ENCODE peak calls at places on chromosomes 11 and 22, in five cellular contexts. A, K, M, N and P are unnamed samples.

GRCh38 chr11:104602643-104603042 is 295.6 kb downstream of the CASP12 start:
- DNase-seq in M (peak), K (no peak), A (no peak), N (no peak), P (no peak)

GRCh38 chr11:128776434-128777284 is 82.8 kb downstream of the FLI1 start:
- DNase-seq in K (peak), A (peak), M (peak), N (peak), P (peak)

GRCh38 chr11:34926101-34926830 is 9.8 kb downstream of the PDHX start:
- DNase-seq in M (peak), N (peak), A (peak), K (no peak), P (no peak)

GRCh38 chr11:112296044-112296443 is 35.4 kb upstream of the PLET1 start:
- DNase-seq in M (no peak), A (no peak), K (no peak), N (no peak), P (no peak)

GRCh38 chr11:26558191-26558590 is 13.9 kb downstream of the MUC15 start:
- DNase-seq in A (no peak), M (no peak), K (no peak), N (no peak), P (no peak)

GRCh38 chr11:364991-365390 is 4.3 kb upstream of the B4GALNT4 start:
- DNase-seq in M (no peak), K (no peak), N (no peak), A (no peak), P (no peak)

GRCh38 chr11:85886089-85887056 is 31.2 kb downstream of the CCDC83 start:
- DNase-seq in K (no peak), A (no peak), N (no peak), M (peak), P (no peak)

GRCh38 chr11:7311903-7312302 is 60.2 kb downstream of the SYT9 start:
- DNase-seq in A (no peak), K (no peak), N (no peak), M (no peak), P (no peak)

GRCh38 chr11:7648264-7648663 is 25.0 kb downstream of the CYB5R2 start:
- DNase-seq in N (no peak), K (no peak), A (no peak), M (no peak), P (no peak)

GRCh38 chr22:37410174-37411055 is 16.9 kb downstream of the ELFN2 start:
- DNase-seq in M (no peak), A (no peak), N (no peak), K (no peak), P (no peak)

GRCh38 chr11:116215471-116216113 is 557.2 kb downstream of the BUD13 start:
- DNase-seq in N (peak), A (no peak), K (peak), M (no peak), P (peak)

GRCh38 chr11:95676280-95676679 is 113.3 kb downstream of the FAM76B start:
- DNase-seq in N (no peak), M (no peak), A (no peak), K (no peak), P (no peak)

DNA sequence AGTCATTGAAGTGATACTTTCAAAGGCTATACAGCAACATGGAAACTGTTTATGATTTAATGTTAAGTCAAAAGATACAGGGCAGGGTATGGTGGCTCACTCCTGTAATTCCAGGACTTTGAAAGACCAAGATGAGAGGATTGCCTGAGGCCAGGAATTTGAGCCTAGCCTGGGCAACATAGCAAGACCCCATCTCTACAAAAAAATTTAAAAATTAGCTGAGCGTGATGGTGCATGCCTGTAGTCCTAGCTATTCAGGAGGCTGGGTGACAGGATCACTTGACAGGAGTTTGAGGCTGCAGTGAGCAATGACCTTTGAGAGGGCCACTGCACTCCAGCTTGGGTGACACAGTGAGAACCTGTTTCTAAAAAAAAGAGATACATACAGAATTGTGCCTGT is 39.3 kb upstream of the ZBED5 start:
- DNase-seq in N (no peak), K (no peak), M (no peak), A (no peak), P (no peak)
- H2BK120ac ChIP-seq in N (no peak), K (no peak), M (peak), A (no peak), P (no peak)

DNA sequence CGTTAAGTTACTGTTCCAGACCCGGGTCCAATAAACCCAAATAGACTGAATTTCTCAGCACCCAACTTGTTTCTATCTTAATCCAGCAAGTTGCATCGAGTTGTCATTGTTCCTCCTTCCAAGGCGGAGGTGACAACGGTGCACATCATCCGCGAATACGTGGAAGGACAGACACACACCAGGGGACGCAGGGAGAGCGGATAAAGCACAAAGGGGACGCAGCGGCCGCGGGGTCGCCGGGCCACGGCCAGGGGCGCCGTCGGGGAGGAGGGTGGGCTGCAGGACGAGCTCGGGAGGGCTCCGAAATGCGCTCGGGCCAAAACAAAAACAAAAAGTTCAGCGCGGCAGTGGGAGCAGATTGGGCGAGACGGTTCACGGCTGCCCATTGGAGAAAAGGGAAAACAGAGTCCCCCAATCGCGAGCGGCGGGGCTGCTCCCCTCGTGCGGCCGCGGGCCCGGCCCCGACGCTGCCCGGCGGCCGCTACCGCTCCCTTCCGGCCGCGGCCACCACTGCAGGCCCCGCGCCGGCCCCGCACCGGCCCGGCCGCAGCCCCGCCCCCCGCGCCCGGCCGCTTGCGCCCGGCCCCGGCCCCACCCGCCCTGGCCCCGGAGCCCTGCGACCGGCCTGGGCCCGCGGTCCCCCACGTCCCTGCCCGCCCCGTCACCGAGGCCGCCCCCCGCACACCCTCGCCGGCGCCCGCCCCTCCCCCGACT is 518 bp downstream of the KMT5B start:
- DNase-seq in K (peak), A (peak), N (peak), M (peak), P (peak)
- H2BK120ac ChIP-seq in K (no peak), A (no peak), N (peak), M (no peak), P (no peak)

GRCh38 chr11:75563978-75564552 is 2.0 kb downstream of the SERPINH1 start:
- DNase-seq in K (peak), M (peak), N (peak), A (peak), P (peak)
- H2BK120ac ChIP-seq in K (peak), M (peak), N (no peak), A (peak), P (no peak)

GRCh38 chr22:19292262-19293230 is 1.0 kb upstream of the CLTCL1 start:
- DNase-seq in M (no peak), K (no peak), A (no peak), N (no peak), P (peak)
- H2BK120ac ChIP-seq in M (peak), K (no peak), A (no peak), N (no peak), P (no peak)

DNA sequence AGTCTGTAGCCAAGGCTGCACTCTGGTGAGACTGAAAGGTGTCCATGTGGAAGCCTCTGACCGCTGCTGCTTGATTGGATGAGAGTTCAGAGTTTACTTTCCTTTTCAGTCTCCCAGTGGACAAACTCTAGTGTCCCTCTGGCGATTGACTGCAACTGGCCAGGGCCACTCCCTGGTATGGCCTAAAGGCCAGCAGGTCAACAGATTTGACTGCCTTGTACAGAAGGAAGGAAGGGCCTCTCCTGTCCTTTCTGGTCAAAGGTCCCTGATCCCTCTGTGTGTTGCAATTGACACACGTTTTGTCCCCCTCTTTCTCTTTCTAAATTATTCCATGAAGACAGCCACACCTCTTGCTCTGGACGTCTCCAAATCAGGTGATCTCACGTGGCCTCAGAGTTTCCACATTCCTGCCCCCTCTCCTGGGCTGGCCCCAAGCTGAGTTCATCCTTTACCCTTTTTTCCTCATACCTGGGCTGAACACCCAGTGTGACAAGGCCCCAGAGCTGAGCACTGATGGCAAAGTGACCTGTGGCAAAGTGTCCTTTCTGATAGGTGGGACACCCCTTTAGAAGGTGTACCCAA is 18.7 kb upstream of the FBLN1 start:
- DNase-seq in A (no peak), N (no peak), K (no peak), M (no peak), P (no peak)
- H2BK120ac ChIP-seq in A (no peak), N (no peak), K (no peak), M (peak), P (no peak)